ENCODE peak calls at places on chromosomes 3 and 15, in seven cellular contexts. One of them, this sample, is unnamed.

GRCh38 chr15:71143373-71144310 is 28.4 kb downstream of the THSD4 start:
- DNase-seq in upper lobe of right lung: no peak
- DNase-seq in HTR-8/SVneo: no peak
- DNase-seq in NCI-H2081: no peak
- DNase-seq in brain microvascular endothelial cell: no peak
- DNase-seq in GM13976: no peak
- DNase-seq in hepatocyte: no peak
- DNase-seq in this sample: no peak

GRCh38 chr15:67574981-67575632 is 32.6 kb downstream of the MAP2K5 start:
- DNase-seq in hepatocyte: no peak
- DNase-seq in GM13976: no peak
- DNase-seq in brain microvascular endothelial cell: no peak
- DNase-seq in upper lobe of right lung: peak
- DNase-seq in HTR-8/SVneo: no peak
- DNase-seq in NCI-H2081: no peak
- DNase-seq in this sample: peak

GRCh38 chr3:138942271-138942670 is 4.7 kb downstream of the FOXL2 start:
- DNase-seq in HTR-8/SVneo: no peak
- DNase-seq in NCI-H2081: no peak
- DNase-seq in GM13976: no peak
- DNase-seq in brain microvascular endothelial cell: no peak
- DNase-seq in upper lobe of right lung: no peak
- DNase-seq in hepatocyte: no peak
- DNase-seq in this sample: no peak

GRCh38 chr3:32780735-32781210 is 37.0 kb upstream of the TRIM71 start:
- DNase-seq in NCI-H2081: peak
- DNase-seq in brain microvascular endothelial cell: peak
- DNase-seq in hepatocyte: peak
- DNase-seq in GM13976: peak
- DNase-seq in upper lobe of right lung: peak
- DNase-seq in HTR-8/SVneo: peak
- DNase-seq in this sample: peak

GRCh38 chr15:99413955-99414754 is 151.6 kb upstream of the MEF2A start:
- DNase-seq in NCI-H2081: no peak
- DNase-seq in GM13976: peak
- DNase-seq in upper lobe of right lung: peak
- DNase-seq in HTR-8/SVneo: no peak
- DNase-seq in hepatocyte: no peak
- DNase-seq in brain microvascular endothelial cell: no peak
- DNase-seq in this sample: no peak

GRCh38 chr3:30689202-30689641 is 82.8 kb downstream of the TGFBR2 start:
- DNase-seq in hepatocyte: peak
- DNase-seq in HTR-8/SVneo: peak
- DNase-seq in GM13976: no peak
- DNase-seq in NCI-H2081: no peak
- DNase-seq in upper lobe of right lung: no peak
- DNase-seq in brain microvascular endothelial cell: peak
- DNase-seq in this sample: peak

GRCh38 chr15:78681306-78682012 is 40.4 kb upstream of the CHRNB4 start:
- DNase-seq in upper lobe of right lung: no peak
- DNase-seq in brain microvascular endothelial cell: no peak
- DNase-seq in HTR-8/SVneo: no peak
- DNase-seq in hepatocyte: no peak
- DNase-seq in NCI-H2081: peak
- DNase-seq in GM13976: no peak
- DNase-seq in this sample: peak

GRCh38 chr15:73873889-73874511 is 636 bp downstream of the TBC1D21 start:
- DNase-seq in hepatocyte: peak
- DNase-seq in upper lobe of right lung: no peak
- DNase-seq in HTR-8/SVneo: peak
- DNase-seq in brain microvascular endothelial cell: peak
- DNase-seq in GM13976: peak
- DNase-seq in NCI-H2081: peak
- DNase-seq in this sample: peak

GRCh38 chr15:100733786-100734185 is 131.4 kb downstream of the ASB7 start:
- DNase-seq in upper lobe of right lung: no peak
- DNase-seq in hepatocyte: no peak
- DNase-seq in brain microvascular endothelial cell: peak
- DNase-seq in HTR-8/SVneo: no peak
- DNase-seq in NCI-H2081: no peak
- DNase-seq in GM13976: no peak
- DNase-seq in this sample: no peak

GRCh38 chr3:170598091-170598502 is 12.2 kb upstream of the SLC7A14 start:
- DNase-seq in HTR-8/SVneo: no peak
- DNase-seq in GM13976: no peak
- DNase-seq in NCI-H2081: no peak
- DNase-seq in brain microvascular endothelial cell: no peak
- DNase-seq in upper lobe of right lung: no peak
- DNase-seq in hepatocyte: peak
- DNase-seq in this sample: peak

GRCh38 chr3:193960485-193961172 is 175.3 kb upstream of the HES1 start:
- DNase-seq in hepatocyte: peak
- DNase-seq in HTR-8/SVneo: no peak
- DNase-seq in NCI-H2081: no peak
- DNase-seq in GM13976: no peak
- DNase-seq in brain microvascular endothelial cell: no peak
- DNase-seq in upper lobe of right lung: no peak
- DNase-seq in this sample: peak

GRCh38 chr3:194333212-194333980 is 17.7 kb downstream of the CPN2 start:
- DNase-seq in GM13976: peak
- DNase-seq in hepatocyte: peak
- DNase-seq in brain microvascular endothelial cell: peak
- DNase-seq in upper lobe of right lung: peak
- DNase-seq in NCI-H2081: no peak
- DNase-seq in HTR-8/SVneo: peak
- DNase-seq in this sample: peak

GRCh38 chr3:195085356-195086130 is 185.4 kb downstream of the XXYLT1 start:
- DNase-seq in GM13976: no peak
- DNase-seq in hepatocyte: no peak
- DNase-seq in HTR-8/SVneo: no peak
- DNase-seq in NCI-H2081: no peak
- DNase-seq in upper lobe of right lung: peak
- DNase-seq in brain microvascular endothelial cell: no peak
- DNase-seq in this sample: no peak

GRCh38 chr15:75171408-75171807 is 30.3 kb upstream of the C15orf39 start:
- DNase-seq in HTR-8/SVneo: no peak
- DNase-seq in hepatocyte: no peak
- DNase-seq in GM13976: no peak
- DNase-seq in brain microvascular endothelial cell: peak
- DNase-seq in upper lobe of right lung: peak
- DNase-seq in NCI-H2081: no peak
- DNase-seq in this sample: no peak

GRCh38 chr3:170523248-170523647 is 62.6 kb downstream of the SLC7A14 start:
- DNase-seq in NCI-H2081: no peak
- DNase-seq in hepatocyte: no peak
- DNase-seq in upper lobe of right lung: no peak
- DNase-seq in GM13976: no peak
- DNase-seq in brain microvascular endothelial cell: no peak
- DNase-seq in HTR-8/SVneo: no peak
- DNase-seq in this sample: no peak

GRCh38 chr3:195774917-195775316 is 36.8 kb downstream of the MUC4 start:
- DNase-seq in upper lobe of right lung: peak
- DNase-seq in NCI-H2081: no peak
- DNase-seq in GM13976: peak
- DNase-seq in brain microvascular endothelial cell: peak
- DNase-seq in HTR-8/SVneo: no peak
- DNase-seq in hepatocyte: peak
- DNase-seq in this sample: peak

GRCh38 chr15:63079938-63080626 is 37.5 kb downstream of the TPM1 start:
- DNase-seq in hepatocyte: peak
- DNase-seq in GM13976: no peak
- DNase-seq in HTR-8/SVneo: no peak
- DNase-seq in upper lobe of right lung: no peak
- DNase-seq in NCI-H2081: no peak
- DNase-seq in brain microvascular endothelial cell: peak
- DNase-seq in this sample: peak

GRCh38 chr15:95916568-95916967 is 413.9 kb upstream of the NR2F2 start:
- DNase-seq in HTR-8/SVneo: no peak
- DNase-seq in brain microvascular endothelial cell: no peak
- DNase-seq in GM13976: no peak
- DNase-seq in upper lobe of right lung: no peak
- DNase-seq in NCI-H2081: no peak
- DNase-seq in hepatocyte: no peak
- DNase-seq in this sample: no peak

GRCh38 chr15:57296473-57297162 is 79.7 kb upstream of the CGNL1 start:
- DNase-seq in NCI-H2081: peak
- DNase-seq in brain microvascular endothelial cell: no peak
- DNase-seq in hepatocyte: no peak
- DNase-seq in GM13976: no peak
- DNase-seq in HTR-8/SVneo: no peak
- DNase-seq in upper lobe of right lung: no peak
- DNase-seq in this sample: no peak

GRCh38 chr3:105429034-105429762 is 62.5 kb downstream of the ALCAM start:
- DNase-seq in brain microvascular endothelial cell: no peak
- DNase-seq in upper lobe of right lung: no peak
- DNase-seq in NCI-H2081: no peak
- DNase-seq in GM13976: no peak
- DNase-seq in hepatocyte: no peak
- DNase-seq in HTR-8/SVneo: no peak
- DNase-seq in this sample: no peak

GRCh38 chr15:82849556-82850241 is 40.3 kb downstream of the WHAMM start:
- DNase-seq in hepatocyte: peak
- DNase-seq in brain microvascular endothelial cell: peak
- DNase-seq in upper lobe of right lung: peak
- DNase-seq in GM13976: peak
- DNase-seq in HTR-8/SVneo: peak
- DNase-seq in NCI-H2081: peak
- DNase-seq in this sample: peak

GRCh38 chr3:134432236-134432635 is 53.5 kb downstream of the ANAPC13 start:
- DNase-seq in HTR-8/SVneo: no peak
- DNase-seq in hepatocyte: no peak
- DNase-seq in upper lobe of right lung: no peak
- DNase-seq in brain microvascular endothelial cell: no peak
- DNase-seq in NCI-H2081: no peak
- DNase-seq in GM13976: no peak
- DNase-seq in this sample: no peak

GRCh38 chr3:63968612-63969350 is 54.5 kb downstream of the PSMD6 start:
- DNase-seq in NCI-H2081: no peak
- DNase-seq in HTR-8/SVneo: no peak
- DNase-seq in GM13976: no peak
- DNase-seq in brain microvascular endothelial cell: no peak
- DNase-seq in upper lobe of right lung: no peak
- DNase-seq in hepatocyte: no peak
- DNase-seq in this sample: peak

GRCh38 chr3:39277893-39278615 is 1.8 kb downstream of the CX3CR1 start:
- DNase-seq in brain microvascular endothelial cell: no peak
- DNase-seq in GM13976: no peak
- DNase-seq in NCI-H2081: no peak
- DNase-seq in upper lobe of right lung: no peak
- DNase-seq in hepatocyte: no peak
- DNase-seq in HTR-8/SVneo: no peak
- DNase-seq in this sample: no peak

GRCh38 chr15:93826798-93827197 is 404.6 kb upstream of the MCTP2 start:
- DNase-seq in hepatocyte: no peak
- DNase-seq in brain microvascular endothelial cell: no peak
- DNase-seq in upper lobe of right lung: no peak
- DNase-seq in HTR-8/SVneo: no peak
- DNase-seq in GM13976: no peak
- DNase-seq in NCI-H2081: no peak
- DNase-seq in this sample: no peak

GRCh38 chr3:172653004-172653403 is 57.9 kb downstream of the NCEH1 start:
- DNase-seq in upper lobe of right lung: no peak
- DNase-seq in GM13976: no peak
- DNase-seq in brain microvascular endothelial cell: no peak
- DNase-seq in NCI-H2081: no peak
- DNase-seq in HTR-8/SVneo: no peak
- DNase-seq in hepatocyte: no peak
- DNase-seq in this sample: no peak

GRCh38 chr3:54994026-54994626 is 66.3 kb upstream of the LRTM1 start:
- DNase-seq in NCI-H2081: no peak
- DNase-seq in upper lobe of right lung: no peak
- DNase-seq in hepatocyte: no peak
- DNase-seq in GM13976: no peak
- DNase-seq in HTR-8/SVneo: no peak
- DNase-seq in brain microvascular endothelial cell: no peak
- DNase-seq in this sample: no peak